ENCODE peak calls at places on chromosomes 3 and 15, in four cellular contexts. One of them, this sample, is unnamed.
A peak's percentile ranks its signal among the peaks of the same experiment; 100 is the strongest.

GRCh38 chr15:101327147-101327740 is 32.2 kb upstream of the SNRPA1 start:
- DNase-seq in K562: no peak
- DNase-seq in H1: no peak
- DNase-seq in GM12878: no peak
- DNase-seq in this sample: no peak

GRCh38 chr3:115855911-115856310 is 232.6 kb downstream of the GAP43 start:
- DNase-seq in K562: no peak
- DNase-seq in H1: no peak
- DNase-seq in GM12878: no peak
- DNase-seq in this sample: no peak

GRCh38 chr3:31448035-31448881 is 84.5 kb upstream of the STT3B start:
- DNase-seq in K562: peak; percentile 15
- DNase-seq in H1: peak; percentile 13
- DNase-seq in GM12878: no peak
- DNase-seq in this sample: peak; percentile 24

GRCh38 chr15:63598467-63599400 is 1.5 kb downstream of the FBXL22 start:
- DNase-seq in K562: no peak
- DNase-seq in H1: no peak
- DNase-seq in GM12878: no peak
- DNase-seq in this sample: no peak

GRCh38 chr3:32822609-32823498 is 5.1 kb downstream of the TRIM71 start:
- DNase-seq in K562: no peak
- DNase-seq in H1: no peak
- DNase-seq in GM12878: no peak
- DNase-seq in this sample: no peak

GRCh38 chr3:101779047-101779807 is at the start of gene NXPE3:
- DNase-seq in K562: peak; percentile 73
- DNase-seq in H1: peak; percentile 47
- DNase-seq in GM12878: peak; percentile 51
- DNase-seq in this sample: peak; percentile 57

GRCh38 chr15:89441295-89441762 is 55.1 kb downstream of the RHCG start:
- DNase-seq in K562: no peak
- DNase-seq in H1: no peak
- DNase-seq in GM12878: peak; percentile 61
- DNase-seq in this sample: no peak

GRCh38 chr3:153734777-153735551 is 386.2 kb upstream of the ARHGEF26 start:
- DNase-seq in K562: no peak
- DNase-seq in H1: no peak
- DNase-seq in GM12878: no peak
- DNase-seq in this sample: no peak

GRCh38 chr3:16090013-16090412 is 84.5 kb upstream of the GALNT15 start:
- DNase-seq in K562: no peak
- DNase-seq in H1: no peak
- DNase-seq in GM12878: no peak
- DNase-seq in this sample: no peak

GRCh38 chr3:11606865-11607440 is 36.8 kb downstream of the VGLL4 start:
- DNase-seq in K562: no peak
- DNase-seq in H1: no peak
- DNase-seq in GM12878: no peak
- DNase-seq in this sample: no peak

GRCh38 chr3:159216295-159216694 is 414.4 kb downstream of the MFSD1 start:
- DNase-seq in K562: no peak
- DNase-seq in H1: no peak
- DNase-seq in GM12878: no peak
- DNase-seq in this sample: no peak

GRCh38 chr3:36663666-36664291 is 100.6 kb downstream of the DCLK3 start:
- DNase-seq in K562: no peak
- DNase-seq in H1: no peak
- DNase-seq in GM12878: no peak
- DNase-seq in this sample: no peak

GRCh38 chr3:87733671-87734367 is 325.0 kb downstream of the CGGBP1 start:
- DNase-seq in K562: no peak
- DNase-seq in H1: no peak
- DNase-seq in GM12878: no peak
- DNase-seq in this sample: no peak

GRCh38 chr15:99440551-99441426 is 125.0 kb upstream of the MEF2A start:
- DNase-seq in K562: peak; percentile 12
- DNase-seq in H1: no peak
- DNase-seq in GM12878: no peak
- DNase-seq in this sample: no peak

GRCh38 chr15:88586401-88587162 is 34.6 kb upstream of the AEN start:
- DNase-seq in K562: no peak
- DNase-seq in H1: no peak
- DNase-seq in GM12878: no peak
- DNase-seq in this sample: no peak

GRCh38 chr3:12294885-12295580 is 6.2 kb downstream of the PPARG start:
- DNase-seq in K562: no peak
- DNase-seq in H1: no peak
- DNase-seq in GM12878: no peak
- DNase-seq in this sample: peak; percentile 15

GRCh38 chr3:124168271-124168670 is 176.3 kb upstream of the ROPN1 start:
- DNase-seq in K562: no peak
- DNase-seq in H1: no peak
- DNase-seq in GM12878: no peak
- DNase-seq in this sample: no peak

GRCh38 chr3:187223799-187224198 is 26.5 kb downstream of the RTP1 start:
- DNase-seq in K562: no peak
- DNase-seq in H1: no peak
- DNase-seq in GM12878: no peak
- DNase-seq in this sample: no peak

GRCh38 chr3:67531149-67532101 is 123.0 kb downstream of the SUCLG2 start:
- DNase-seq in K562: no peak
- DNase-seq in H1: no peak
- DNase-seq in GM12878: no peak
- DNase-seq in this sample: no peak
- TF ChIP-seq EGR1 in K562: no peak
- TF ChIP-seq EGR1 in H1: no peak
- TF ChIP-seq EGR1 in GM12878: no peak
- TF ChIP-seq EGR1 in this sample: no peak

DNA sequence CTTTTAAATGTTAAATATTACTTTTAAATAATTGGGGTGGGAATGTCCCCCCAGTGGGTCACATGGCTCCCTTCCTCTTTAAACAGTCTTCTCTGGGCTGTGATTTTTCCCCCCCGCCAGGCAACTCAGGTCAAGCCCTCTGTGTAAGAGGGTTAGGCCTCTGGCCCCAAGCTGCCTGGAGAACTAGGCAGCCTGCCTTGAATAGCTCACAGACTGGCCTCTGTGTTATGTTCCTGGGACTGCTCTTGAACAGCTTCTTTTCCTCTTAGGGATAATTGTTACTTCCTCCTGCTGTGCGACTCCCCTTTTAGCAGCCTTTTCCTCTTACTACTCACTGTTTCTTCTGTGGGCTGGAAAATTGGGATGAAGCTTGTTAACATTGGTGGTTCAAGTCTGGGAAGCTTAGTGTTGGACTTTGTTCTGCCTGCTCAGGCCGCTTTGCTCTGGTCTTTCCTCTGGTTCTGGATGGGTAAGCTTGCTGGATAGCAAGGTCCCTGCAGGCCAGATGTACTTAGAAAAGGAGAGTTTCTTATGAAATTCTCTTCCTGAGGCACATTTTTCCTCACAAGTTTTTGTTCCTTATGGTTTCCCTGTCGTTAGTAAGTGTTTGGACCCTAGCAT is 2.2 kb downstream of the TEX264 start:
- DNase-seq in K562: no peak
- DNase-seq in H1: no peak
- DNase-seq in GM12878: no peak
- DNase-seq in this sample: no peak
- TF ChIP-seq EGR1 in K562: no peak
- TF ChIP-seq EGR1 in H1: no peak
- TF ChIP-seq EGR1 in GM12878: no peak
- TF ChIP-seq EGR1 in this sample: no peak

GRCh38 chr3:38738630-38739395 is 77.2 kb downstream of the SCN10A start:
- DNase-seq in K562: peak; percentile 68
- DNase-seq in H1: peak; percentile 68
- DNase-seq in GM12878: no peak
- DNase-seq in this sample: peak; percentile 47
- TF ChIP-seq EGR1 in K562: no peak
- TF ChIP-seq EGR1 in H1: no peak
- TF ChIP-seq EGR1 in GM12878: no peak
- TF ChIP-seq EGR1 in this sample: no peak

DNA sequence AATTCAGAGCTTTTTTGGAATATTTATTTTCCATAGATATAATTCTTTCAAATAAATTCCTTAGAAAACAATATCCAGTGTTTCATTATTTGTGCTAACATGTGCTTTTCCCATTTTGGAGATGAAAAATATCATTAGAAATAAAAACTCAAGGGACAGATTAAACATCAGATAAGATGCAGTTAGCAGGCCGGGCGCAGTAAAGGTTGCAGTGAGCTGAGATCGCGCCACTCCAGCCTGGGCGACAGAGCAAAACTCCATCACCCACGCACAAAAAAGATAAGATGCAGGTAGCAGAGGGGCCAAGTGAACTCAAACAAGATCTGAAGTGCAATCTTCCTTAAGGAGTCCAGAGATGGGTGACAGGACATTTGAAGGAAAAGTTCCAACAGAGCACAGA is 48.0 kb downstream of the ZNF445 start:
- DNase-seq in K562: no peak
- DNase-seq in H1: no peak
- DNase-seq in GM12878: no peak
- DNase-seq in this sample: no peak
- TF ChIP-seq EGR1 in K562: no peak
- TF ChIP-seq EGR1 in H1: no peak
- TF ChIP-seq EGR1 in GM12878: no peak
- TF ChIP-seq EGR1 in this sample: no peak

GRCh38 chr3:191301982-191302381 is 27.2 kb upstream of the CCDC50 start:
- DNase-seq in K562: no peak
- DNase-seq in H1: peak; percentile 3
- DNase-seq in GM12878: no peak
- DNase-seq in this sample: no peak
- TF ChIP-seq EGR1 in K562: no peak
- TF ChIP-seq EGR1 in H1: no peak
- TF ChIP-seq EGR1 in GM12878: no peak
- TF ChIP-seq EGR1 in this sample: no peak

DNA sequence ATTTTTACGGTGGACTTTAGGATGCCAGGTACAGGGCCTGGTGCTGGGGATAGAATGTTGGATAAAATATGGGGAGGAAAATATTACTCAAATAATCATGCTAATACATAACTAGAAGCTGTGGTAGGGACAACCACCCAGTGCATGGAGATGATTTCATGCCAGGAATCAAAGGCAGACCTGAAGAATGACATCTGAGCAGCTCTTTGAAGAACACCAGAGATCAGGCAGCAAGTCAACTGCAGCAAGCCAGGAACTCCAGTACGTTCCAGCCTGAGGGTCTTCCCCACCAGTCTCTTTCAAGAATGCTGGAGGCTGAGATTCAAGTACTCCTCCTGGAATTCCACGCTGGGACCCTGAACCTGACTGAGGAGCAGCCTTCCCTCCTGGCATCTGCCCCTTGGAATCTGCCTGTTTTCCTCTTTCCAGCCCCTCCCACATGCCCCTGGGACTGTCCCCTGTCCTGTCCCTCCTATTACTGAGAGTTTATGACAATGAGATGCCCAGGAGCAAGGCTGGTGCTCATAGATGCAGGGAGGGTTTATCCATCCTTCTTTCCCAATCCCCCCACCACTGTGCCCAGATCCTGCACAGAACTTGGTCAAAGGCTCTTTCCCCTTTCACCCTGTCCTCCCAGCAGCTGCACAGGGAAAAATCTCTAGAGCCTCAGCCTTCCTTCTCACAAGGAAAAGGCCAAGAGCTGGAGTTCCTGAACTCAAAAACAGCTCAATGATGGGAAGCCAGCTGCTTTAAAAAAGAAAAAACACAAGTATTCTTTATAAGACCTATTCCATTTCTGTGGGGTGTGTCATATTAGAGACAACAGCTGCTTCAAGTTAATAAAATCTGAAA is 68.0 kb downstream of the PDZRN3 start:
- DNase-seq in K562: no peak
- DNase-seq in H1: no peak
- DNase-seq in GM12878: no peak
- DNase-seq in this sample: no peak
- TF ChIP-seq EGR1 in K562: no peak
- TF ChIP-seq EGR1 in H1: no peak
- TF ChIP-seq EGR1 in GM12878: no peak
- TF ChIP-seq EGR1 in this sample: no peak

GRCh38 chr3:50158747-50159146 is 3.6 kb downstream of the SEMA3F start:
- DNase-seq in K562: no peak
- DNase-seq in H1: no peak
- DNase-seq in GM12878: no peak
- DNase-seq in this sample: no peak

GRCh38 chr3:50156991-50157493 is 1.9 kb downstream of the SEMA3F start:
- DNase-seq in K562: peak; percentile 27
- DNase-seq in H1: no peak
- DNase-seq in GM12878: no peak
- DNase-seq in this sample: no peak

GRCh38 chr3:50156549-50156948 is 1.4 kb downstream of the SEMA3F start:
- DNase-seq in K562: no peak
- DNase-seq in H1: no peak
- DNase-seq in GM12878: no peak
- DNase-seq in this sample: no peak

GRCh38 chr3:50155891-50156290 is 767 bp downstream of the SEMA3F start:
- DNase-seq in K562: no peak
- DNase-seq in H1: no peak
- DNase-seq in GM12878: no peak
- DNase-seq in this sample: no peak

DNA sequence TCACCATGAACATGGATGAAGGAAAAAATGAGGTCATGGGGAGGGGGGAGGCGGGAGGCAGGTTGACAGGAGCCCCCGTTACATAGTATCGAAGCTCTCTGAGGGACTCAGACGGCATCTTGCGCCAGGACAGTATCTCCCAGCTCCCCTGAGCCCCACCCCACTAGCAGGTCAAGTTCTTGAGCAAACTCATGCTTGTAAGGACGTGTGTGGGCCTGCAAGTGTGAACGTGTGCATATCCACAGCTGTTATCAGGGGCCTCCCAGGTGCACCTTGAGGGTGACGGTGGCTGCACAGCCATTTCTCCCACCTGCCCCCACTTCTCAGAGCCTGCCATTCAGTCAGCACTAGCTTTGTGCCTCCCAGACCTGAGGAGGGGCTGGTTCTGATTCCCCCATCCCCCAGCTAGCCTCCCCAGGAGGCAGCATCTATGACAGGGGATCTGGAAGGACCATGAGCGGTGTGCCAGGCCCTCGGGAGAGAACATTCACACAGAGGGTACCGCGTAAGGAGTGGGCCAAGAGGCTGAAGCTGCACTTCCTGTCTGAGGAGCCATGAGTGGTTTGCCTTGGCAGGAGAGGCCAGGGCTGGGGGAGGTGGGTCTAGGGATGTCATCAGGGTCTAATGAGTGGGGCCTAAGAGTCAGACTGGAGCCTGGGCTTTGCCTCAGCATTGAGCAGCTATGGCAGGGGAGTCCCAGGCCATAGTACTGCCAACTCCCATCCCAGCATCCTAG is 2.9 kb downstream of the SEMA3F start:
- DNase-seq in K562: peak; percentile 29
- DNase-seq in H1: no peak
- DNase-seq in GM12878: no peak
- DNase-seq in this sample: no peak
- TF ChIP-seq EGR1 in K562: no peak
- TF ChIP-seq EGR1 in H1: no peak
- TF ChIP-seq EGR1 in GM12878: no peak
- TF ChIP-seq EGR1 in this sample: no peak

This sample was measured in HCT116.